ENCODE peak calls at places on chromosomes 1 and 21, in eight cellular contexts. C is A549, G is upper lobe of left lung, W is H54, T is uterus, Y is heart left ventricle, D is NB4, U is prostate gland. R is an unnamed sample.
A peak's percentile ranks its signal among the peaks of the same experiment; 100 is the strongest.

GRCh38 chr21:27220416-27220815 is 253.5 kb upstream of the ADAMTS5 start:
- DNase-seq in C (no peak), G (no peak), T (no peak), Y (no peak), U (no peak), D (no peak), W (no peak), R (no peak)

GRCh38 chr1:15937706-15938168 is 38.2 kb downstream of the ZBTB17 start:
- DNase-seq in U (no peak), Y (no peak), T (no peak), C (no peak), W (peak; percentile 38), D (peak; percentile 51), G (no peak), R (peak; percentile 21)

GRCh38 chr1:105485207-105485606 is 1571.3 kb upstream of the PRMT6 start:
- DNase-seq in U (no peak), C (no peak), G (no peak), Y (no peak), T (no peak), D (no peak), W (peak; percentile 10), R (no peak)

GRCh38 chr1:88983791-88984552 is 8.5 kb downstream of the KYAT3 start:
- DNase-seq in Y (no peak), U (no peak), C (peak; percentile 36), W (peak; percentile 18), T (no peak), G (no peak), D (peak; percentile 77), R (no peak)

GRCh38 chr1:38962560-38962959 is 20.9 kb upstream of the RHBDL2 start:
- DNase-seq in T (no peak), C (no peak), W (no peak), G (peak; percentile 26), D (peak; percentile 76), U (no peak), Y (no peak), R (no peak)

GRCh38 chr1:227521782-227522181 is 41.6 kb upstream of the ZNF678 start:
- DNase-seq in T (no peak), C (no peak), W (no peak), U (no peak), Y (no peak), G (no peak), D (no peak), R (no peak)

GRCh38 chr21:38766987-38767722 is 38.6 kb upstream of the ETS2 start:
- DNase-seq in C (no peak), G (peak; percentile 52), T (no peak), W (no peak), Y (no peak), D (no peak), U (peak; percentile 26), R (peak; percentile 29)

GRCh38 chr1:22332166-22332717 is 119.4 kb upstream of the ZBTB40 start:
- DNase-seq in W (no peak), G (no peak), U (no peak), Y (no peak), D (no peak), C (no peak), T (no peak), R (no peak)

GRCh38 chr1:65284229-65284628 is 25.1 kb upstream of the DNAJC6 start:
- DNase-seq in U (no peak), C (no peak), G (no peak), D (no peak), Y (no peak), W (no peak), T (no peak), R (no peak)

GRCh38 chr1:15246960-15247614 is at the start of gene FHAD1:
- DNase-seq in G (peak; percentile 69), Y (no peak), T (no peak), W (peak; percentile 41), U (peak; percentile 32), D (peak; percentile 12), C (peak; percentile 59), R (peak; percentile 78)

GRCh38 chr1:226588484-226588883 is 39.9 kb downstream of the STUM start:
- DNase-seq in T (no peak), C (no peak), Y (no peak), D (no peak), G (no peak), W (no peak), U (no peak), R (no peak)

GRCh38 chr1:94043738-94044289 is 77.1 kb downstream of the ABCA4 start:
- DNase-seq in D (no peak), Y (no peak), C (no peak), T (no peak), W (no peak), G (no peak), U (no peak), R (no peak)

GRCh38 chr21:33031152-33031551 is 5.4 kb downstream of the OLIG2 start:
- DNase-seq in W (no peak), C (no peak), D (no peak), Y (no peak), T (no peak), U (no peak), G (no peak), R (no peak)

GRCh38 chr1:244049969-244050834 is 881 bp upstream of the ZBTB18 start:
- DNase-seq in W (no peak), T (no peak), U (peak; percentile 17), C (no peak), G (peak; percentile 51), Y (no peak), D (peak; percentile 48), R (no peak)

GRCh38 chr1:13828454-13829151 is 128.6 kb downstream of the PRDM2 start:
- DNase-seq in T (no peak), D (peak; percentile 32), G (peak; percentile 87), Y (no peak), U (no peak), W (no peak), C (peak; percentile 19), R (peak; percentile 63)

GRCh38 chr1:56550132-56550531 is 29.2 kb downstream of the PLPP3 start:
- DNase-seq in G (no peak), D (no peak), C (no peak), Y (no peak), W (no peak), T (no peak), U (no peak), R (no peak)

GRCh38 chr21:14972678-14973077 is 92.1 kb downstream of the NRIP1 start:
- DNase-seq in Y (no peak), G (no peak), W (no peak), C (no peak), U (no peak), D (no peak), T (no peak), R (no peak)

GRCh38 chr1:181179980-181180964 is 91.8 kb downstream of the IER5 start:
- DNase-seq in Y (peak; percentile 73), C (no peak), W (no peak), U (no peak), D (no peak), G (peak; percentile 38), T (peak; percentile 75), R (no peak)

GRCh38 chr1:85203573-85204169 is 2.9 kb upstream of the SYDE2 start:
- DNase-seq in U (no peak), D (no peak), W (no peak), T (no peak), G (no peak), Y (no peak), C (no peak), R (no peak)

GRCh38 chr1:43879414-43879813 is 54.2 kb upstream of the ARTN start:
- DNase-seq in Y (no peak), W (peak; percentile 53), D (no peak), G (no peak), U (no peak), C (no peak), T (no peak), R (no peak)

GRCh38 chr21:37139154-37139553 is 66.1 kb downstream of the TTC3 start:
- DNase-seq in Y (no peak), T (no peak), G (no peak), W (no peak), D (no peak), U (no peak), C (no peak), R (no peak)

GRCh38 chr21:28747464-28747863 is 245.2 kb downstream of the LTN1 start:
- DNase-seq in T (no peak), W (no peak), D (no peak), Y (no peak), U (no peak), G (no peak), C (no peak), R (no peak)

GRCh38 chr1:205585835-205586785 is 45.7 kb downstream of the ELK4 start:
- DNase-seq in U (no peak), D (no peak), G (no peak), T (no peak), C (no peak), W (no peak), Y (no peak), R (no peak)

DNA sequence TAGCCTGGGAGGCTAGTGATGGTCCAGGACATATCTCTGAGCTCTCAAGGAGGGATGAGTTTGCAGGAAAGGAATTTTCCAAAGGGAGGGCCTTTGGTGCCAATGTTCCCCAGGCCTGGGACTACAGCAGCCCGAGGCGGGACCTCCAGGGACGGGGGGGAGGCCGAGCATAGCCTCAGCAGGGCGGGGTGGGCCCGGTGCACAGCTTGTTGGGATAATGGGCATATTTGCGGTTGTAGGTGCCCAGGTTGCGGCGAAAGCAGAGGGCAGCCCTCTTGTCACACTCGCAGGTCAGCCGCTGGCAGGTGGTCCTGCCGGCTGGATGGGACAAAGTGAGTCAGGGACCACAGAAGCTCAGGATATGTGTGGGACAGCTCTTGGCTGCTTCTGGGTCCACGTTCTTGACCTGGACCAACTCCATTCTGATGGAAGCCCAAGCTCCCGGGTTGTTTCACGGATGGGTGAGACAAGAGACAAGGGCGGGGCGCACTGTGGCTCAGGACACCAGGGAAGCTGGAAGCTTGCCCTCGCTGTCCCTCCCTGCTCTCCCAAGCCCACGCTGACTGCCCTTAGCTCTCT is 3.2 kb downstream of the PLA2G2E start:
- DNase-seq in T (no peak), Y (no peak), U (no peak), C (no peak), W (no peak), G (no peak), D (no peak), R (no peak)
- TF ChIP-seq POLR2A in T (no peak), Y (no peak), U (no peak), C (no peak), W (no peak), G (no peak), D (no peak), R (no peak)

GRCh38 chr21:31343680-31344480 is at the start of gene TIAM1:
- DNase-seq in C (no peak), G (peak; percentile 51), W (peak; percentile 72), Y (peak; percentile 46), U (peak; percentile 33), D (peak; percentile 34), T (no peak), R (peak; percentile 43)
- TF ChIP-seq POLR2A in C (no peak), G (peak; percentile 15), W (peak; percentile 82), Y (no peak), U (peak; percentile 66), D (no peak), T (no peak), R (no peak)

GRCh38 chr1:72283204-72284083 is 1.1 kb upstream of the NEGR1 start:
- DNase-seq in G (peak; percentile 75), C (no peak), U (peak; percentile 26), W (peak; percentile 25), T (peak; percentile 66), D (peak; percentile 61), Y (peak; percentile 78), R (peak; percentile 52)
- TF ChIP-seq POLR2A in G (peak; percentile 29), C (no peak), U (no peak), W (peak; percentile 45), T (no peak), D (no peak), Y (peak; percentile 17), R (no peak)

GRCh38 chr1:9652379-9653194 is 1.1 kb downstream of the PIK3CD start:
- DNase-seq in C (no peak), Y (peak; percentile 33), U (no peak), D (peak; percentile 82), W (no peak), G (no peak), T (no peak), R (peak; percentile 31)
- TF ChIP-seq POLR2A in C (no peak), Y (no peak), U (no peak), D (no peak), W (no peak), G (no peak), T (no peak), R (no peak)